ENCODE peak calls at places on chromosomes 12 and 14, in nine cellular contexts. T, W, Z, I, R, V, N, F and G are unnamed samples.
A peak's percentile ranks its signal among the peaks of the same experiment; 100 is the strongest.

GRCh38 chr12:67991158-67991557 is 1.9 kb downstream of the IFNG-AS1 start:
- DNase-seq in Z (no peak), I (no peak), W (no peak), T (no peak), N (no peak), V (no peak), F (no peak), R (no peak), G (no peak)

GRCh38 chr12:3493225-3494049 is 2.4 kb downstream of the PRMT8 start:
- DNase-seq in W (no peak), R (no peak), Z (peak; percentile 49), V (no peak), I (no peak), N (peak; percentile 59), T (no peak), F (peak; percentile 61), G (no peak)

GRCh38 chr14:65226824-65227604 is 124.7 kb upstream of the MAX start:
- DNase-seq in I (no peak), W (no peak), V (peak; percentile 21), Z (no peak), R (no peak), T (peak; percentile 79), N (no peak), F (no peak), G (no peak)

GRCh38 chr14:79011091-79011919 is 841.1 kb downstream of the NRXN3 start:
- DNase-seq in F (no peak), T (peak; percentile 56), R (no peak), I (no peak), Z (peak; percentile 65), V (no peak), N (peak; percentile 38), W (no peak), G (no peak)

GRCh38 chr12:90915353-90915752 is 39.6 kb downstream of the CCER1 start:
- DNase-seq in N (no peak), T (no peak), W (no peak), R (no peak), V (no peak), Z (no peak), I (no peak), F (no peak), G (no peak)

GRCh38 chr12:81610955-81611889 is 147.9 kb downstream of the PPFIA2 start:
- DNase-seq in Z (peak; percentile 61), N (no peak), I (no peak), R (no peak), W (no peak), T (peak; percentile 8), V (no peak), F (no peak), G (no peak)

GRCh38 chr14:25464078-25464477 is 414.1 kb upstream of the STXBP6 start:
- DNase-seq in Z (no peak), I (no peak), N (no peak), V (no peak), F (no peak), R (no peak), W (no peak), T (no peak), G (no peak)

GRCh38 chr12:50099302-50100008 is 4.4 kb upstream of the GPD1 start:
- DNase-seq in N (no peak), Z (no peak), W (no peak), I (no peak), V (no peak), R (no peak), F (no peak), T (no peak), G (no peak)

GRCh38 chr12:23621910-23622309 is 327.6 kb downstream of the SOX5 start:
- DNase-seq in Z (no peak), W (no peak), F (no peak), I (no peak), R (no peak), T (no peak), V (no peak), N (peak; percentile 5), G (no peak)

DNA sequence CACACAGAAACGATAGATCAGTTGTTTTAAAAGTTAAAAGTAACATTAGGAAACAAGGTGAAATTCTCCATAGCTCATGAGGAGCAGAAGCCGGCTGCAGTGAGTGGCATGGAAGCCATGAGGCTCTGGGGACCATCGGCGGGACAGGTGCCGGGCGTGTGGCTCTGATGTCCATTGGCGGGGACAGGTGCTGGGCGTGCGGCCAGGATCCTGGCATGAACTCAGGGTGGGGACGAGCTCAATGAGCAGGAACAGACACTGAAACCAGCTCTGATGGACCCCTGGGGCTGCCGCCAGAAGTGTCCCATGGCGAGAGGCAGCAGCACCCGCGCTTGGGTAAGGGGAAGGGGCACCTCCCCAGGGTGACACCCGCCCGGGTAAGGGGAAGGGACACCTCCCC is 75.1 kb downstream of the NOC4L start:
- DNase-seq in V (peak; percentile 56), Z (no peak), I (peak; percentile 85), N (peak; percentile 1), F (no peak), R (no peak), T (no peak), W (no peak), G (no peak)
- TF ChIP-seq CTCF in V (no peak), Z (no peak), I (peak; percentile 45), N (no peak), F (no peak), R (no peak), T (no peak), W (no peak), G (no peak)

GRCh38 chr12:115394498-115395220 is 710.7 kb upstream of the TBX3 start:
- DNase-seq in R (no peak), N (no peak), F (no peak), V (no peak), W (no peak), T (no peak), I (no peak), Z (no peak), G (no peak)

GRCh38 chr12:115400011-115400410 is 716.0 kb upstream of the TBX3 start:
- DNase-seq in Z (no peak), T (no peak), R (no peak), I (no peak), F (no peak), V (no peak), N (no peak), W (no peak), G (no peak)

GRCh38 chr12:115396567-115396966 is 712.6 kb upstream of the TBX3 start:
- DNase-seq in Z (no peak), W (no peak), F (no peak), V (no peak), I (no peak), T (no peak), R (no peak), N (no peak), G (no peak)

GRCh38 chr12:115402443-115403170 is 718.6 kb upstream of the TBX3 start:
- DNase-seq in R (no peak), I (no peak), T (no peak), N (no peak), W (no peak), Z (no peak), V (no peak), F (no peak), G (no peak)

DNA sequence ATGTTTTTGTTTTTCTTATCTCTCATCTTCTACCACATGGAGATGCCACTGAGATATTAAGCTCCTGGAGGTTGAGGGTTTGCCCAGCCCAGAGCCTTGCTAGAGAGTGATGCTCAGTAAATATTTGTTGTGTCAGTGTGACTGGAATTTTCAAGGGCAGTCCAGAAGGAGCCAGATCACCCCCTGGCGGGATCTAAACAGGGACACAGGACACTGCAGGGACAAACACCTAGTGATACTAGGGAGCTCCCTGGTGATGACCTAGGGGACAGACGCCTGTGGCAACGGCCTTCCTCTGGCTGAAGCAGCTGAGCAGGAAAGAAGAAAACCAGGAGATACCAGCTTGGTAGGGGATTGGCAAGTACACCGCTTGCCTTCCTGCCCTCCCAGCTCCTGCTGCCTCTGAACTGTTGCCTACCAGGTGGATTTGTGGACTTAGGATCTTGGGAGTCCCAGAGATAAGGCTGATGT is 714.4 kb upstream of the TBX3 start:
- DNase-seq in R (no peak), V (no peak), W (no peak), Z (no peak), F (no peak), I (no peak), T (no peak), N (no peak), G (no peak)
- TF ChIP-seq CTCF in R (no peak), V (no peak), W (no peak), Z (no peak), F (no peak), I (no peak), T (no peak), N (no peak), G (no peak)

GRCh38 chr12:84718901-84719300 is 193.7 kb downstream of the SLC6A15 start:
- DNase-seq in Z (no peak), R (no peak), I (no peak), F (no peak), V (no peak), N (no peak), W (no peak), T (no peak), G (no peak)
- TF ChIP-seq CTCF in Z (no peak), R (no peak), I (no peak), F (no peak), V (no peak), N (no peak), W (no peak), T (no peak), G (no peak)

DNA sequence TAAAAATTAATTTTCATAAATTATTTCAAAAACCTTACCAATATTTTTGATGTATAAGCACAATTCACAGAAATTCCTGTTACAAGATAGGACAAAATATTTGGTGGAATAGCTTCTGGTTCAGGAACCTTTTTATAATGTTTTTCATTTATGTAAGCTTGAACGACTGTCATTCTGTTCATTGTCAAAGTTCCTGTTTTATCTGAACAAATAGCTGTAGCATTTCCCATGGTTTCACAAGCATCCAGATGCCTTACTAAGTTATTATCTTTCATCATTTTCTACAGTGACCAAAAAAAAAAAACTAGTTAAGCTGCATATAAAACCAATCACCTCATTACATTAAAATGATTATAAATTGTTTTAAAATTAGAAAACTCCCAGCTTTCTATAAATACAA is 87.1 kb downstream of the ATP2B1 start:
- DNase-seq in W (no peak), T (peak; percentile 65), F (no peak), I (no peak), R (no peak), Z (no peak), N (no peak), V (no peak), G (no peak)
- TF ChIP-seq CTCF in W (no peak), T (no peak), F (no peak), I (no peak), R (no peak), Z (no peak), N (no peak), V (no peak), G (no peak)